ENCODE peak calls at places on chromosomes 16 and 17, in ten cellular contexts. P, X, O, D, F, R, K, A, W and S are unnamed samples.
A peak's percentile ranks its signal among the peaks of the same experiment; 100 is the strongest.

GRCh38 chr16:68264128-68265077 is at the start of gene SLC7A6:
- DNase-seq in W (peak; percentile 86), R (no peak), F (no peak), O (peak; percentile 64), A (peak; percentile 81), D (peak; percentile 90), X (peak; percentile 57), K (peak; percentile 90), P (peak; percentile 92), S (peak; percentile 85)

GRCh38 chr17:66724581-66725341 is 110.2 kb upstream of the CACNG5 start:
- DNase-seq in A (peak; percentile 52), F (no peak), K (no peak), O (no peak), D (no peak), X (peak; percentile 70), R (no peak), P (no peak), W (no peak), S (no peak)

GRCh38 chr17:9259419-9259818 is 238.1 kb downstream of the NTN1 start:
- DNase-seq in X (no peak), R (no peak), A (no peak), O (no peak), W (no peak), P (no peak), D (no peak), F (no peak), K (no peak), S (no peak)

GRCh38 chr17:75346906-75347305 is 57.7 kb upstream of the SLC25A19 start:
- DNase-seq in X (no peak), O (no peak), A (peak; percentile 52), K (no peak), R (no peak), P (no peak), W (no peak), D (peak; percentile 20), F (no peak), S (no peak)

GRCh38 chr16:86128246-86128645 is 229.3 kb downstream of the IRF8 start:
- DNase-seq in X (no peak), P (no peak), W (no peak), A (no peak), O (no peak), D (no peak), R (no peak), K (no peak), F (no peak), S (no peak)

GRCh38 chr16:25108054-25108453 is 3.5 kb upstream of the LCMT1 start:
- DNase-seq in O (no peak), W (no peak), R (no peak), P (peak; percentile 57), K (peak; percentile 36), X (peak; percentile 7), F (no peak), A (no peak), D (peak; percentile 61), S (peak; percentile 66)

GRCh38 chr16:81738831-81739496 is 40.1 kb upstream of the PLCG2 start:
- DNase-seq in A (no peak), O (no peak), F (no peak), X (no peak), K (peak; percentile 57), D (no peak), R (no peak), W (peak; percentile 84), P (no peak), S (no peak)

GRCh38 chr16:22014271-22014873 is 6.5 kb downstream of the MOSMO start:
- DNase-seq in A (no peak), R (no peak), K (peak; percentile 35), W (no peak), X (no peak), D (no peak), O (no peak), P (no peak), F (no peak), S (no peak)

GRCh38 chr17:21282231-21282630 is 2.3 kb upstream of the MAP2K3 start:
- DNase-seq in X (no peak), K (no peak), R (no peak), F (no peak), D (no peak), P (no peak), W (no peak), A (peak; percentile 93), O (no peak), S (no peak)